ENCODE peak calls at places on chromosomes 5 and 9, in nine cellular contexts. N is hepatocyte, T is GM23248, Z is HCT116, O is neural progenitor cell, C is SK-N-SH, P is OCI-LY7, J is MM.1S, K is PC-3. G is an unnamed sample.

GRCh38 chr5:77718934-77719610 is 57.1 kb downstream of the TBCA start:
- DNase-seq in N (no peak), T (no peak), Z (no peak), O (no peak), C (no peak), P (no peak), J (no peak), K (no peak), G (no peak)

GRCh38 chr9:88651682-88652633 is 117.0 kb downstream of the NXNL2 start:
- DNase-seq in N (peak; percentile 67), T (peak; percentile 99), Z (no peak), O (no peak), C (no peak), P (no peak), J (no peak), K (peak; percentile 69), G (no peak)

GRCh38 chr5:139745121-139745799 is 50.3 kb upstream of the PSD2 start:
- DNase-seq in N (peak; percentile 83), T (peak; percentile 96), Z (peak; percentile 29), O (no peak), C (no peak), P (no peak), J (no peak), K (peak; percentile 39), G (no peak)

GRCh38 chr5:64210866-64211265 is 45.2 kb downstream of the RNF180 start:
- DNase-seq in N (peak; percentile 14), T (peak; percentile 91), Z (no peak), O (no peak), C (no peak), P (no peak), J (no peak), K (peak; percentile 87), G (peak; percentile 57)

GRCh38 chr9:17613723-17614122 is 34.9 kb downstream of the SH3GL2 start:
- DNase-seq in N (no peak), T (peak; percentile 67), Z (no peak), O (peak; percentile 41), C (no peak), P (no peak), J (no peak), K (peak; percentile 93), G (no peak)

GRCh38 chr9:5429873-5430564 is 7.7 kb downstream of the PLGRKT start:
- DNase-seq in N (no peak), T (no peak), Z (no peak), O (no peak), C (no peak), P (no peak), J (no peak), K (no peak), G (no peak)

GRCh38 chr5:43396762-43397304 is 15.4 kb downstream of the CCL28 start:
- DNase-seq in N (peak; percentile 22), T (peak; percentile 62), Z (no peak), O (peak; percentile 3), C (peak; percentile 53), P (no peak), J (peak; percentile 11), K (peak; percentile 78), G (peak; percentile 83)

GRCh38 chr9:116149844-116150243 is 3.7 kb upstream of the PAPPA start:
- DNase-seq in N (peak; percentile 61), T (peak; percentile 47), Z (peak; percentile 22), O (peak; percentile 64), C (peak; percentile 53), P (peak; percentile 14), J (peak; percentile 27), K (peak; percentile 42), G (peak; percentile 76)

GRCh38 chr9:113809192-113809482 is 67.0 kb upstream of the ZNF618 start:
- DNase-seq in N (no peak), T (no peak), Z (no peak), O (no peak), C (no peak), P (no peak), J (no peak), K (no peak), G (no peak)

GRCh38 chr9:113808391-113809191 is 67.5 kb upstream of the ZNF618 start:
- DNase-seq in N (peak; percentile 32), T (peak; percentile 90), Z (peak; percentile 26), O (no peak), C (no peak), P (no peak), J (no peak), K (peak; percentile 67), G (no peak)

GRCh38 chr9:113803811-113804589 is 72.1 kb upstream of the ZNF618 start:
- DNase-seq in N (no peak), T (peak; percentile 28), Z (no peak), O (no peak), C (no peak), P (no peak), J (no peak), K (no peak), G (no peak)

GRCh38 chr9:113805753-113806152 is 70.4 kb upstream of the ZNF618 start:
- DNase-seq in N (no peak), T (no peak), Z (no peak), O (no peak), C (no peak), P (no peak), J (no peak), K (no peak), G (no peak)

GRCh38 chr9:113807173-113808061 is 68.7 kb upstream of the ZNF618 start:
- DNase-seq in N (peak; percentile 48), T (peak; percentile 65), Z (peak; percentile 33), O (peak; percentile 60), C (peak; percentile 75), P (peak; percentile 38), J (peak; percentile 18), K (peak; percentile 64), G (peak; percentile 77)
- H2AFZ ChIP-seq in N (no peak overlapping the region), T (peak overlapping the region; percentile 90), Z (peak overlapping the region; percentile 53), O (peak overlapping the region; percentile 61), C (no peak overlapping the region), P (no peak overlapping the region), J (peak overlapping the region; percentile 67), K (peak overlapping the region; percentile 72), G (peak overlapping the region; percentile 91)

GRCh38 chr5:136035837-136036236 is 7.0 kb downstream of the TGFBI start:
- DNase-seq in N (no peak), T (peak; percentile 49), Z (no peak), O (no peak), C (no peak), P (no peak), J (no peak), K (peak; percentile 36), G (no peak)

GRCh38 chr5:136034492-136034891 is 5.7 kb downstream of the TGFBI start:
- DNase-seq in N (no peak), T (no peak), Z (no peak), O (no peak), C (no peak), P (peak; percentile 42), J (no peak), K (no peak), G (no peak)

GRCh38 chr5:136034976-136035375 is 6.2 kb downstream of the TGFBI start:
- DNase-seq in N (no peak), T (no peak), Z (no peak), O (no peak), C (no peak), P (no peak), J (no peak), K (no peak), G (no peak)

GRCh38 chr5:136036991-136037705 is 8.4 kb downstream of the TGFBI start:
- DNase-seq in N (no peak), T (peak; percentile 85), Z (no peak), O (no peak), C (no peak), P (peak; percentile 90), J (peak; percentile 86), K (peak; percentile 89), G (no peak)

GRCh38 chr5:136036293-136036911 is 7.6 kb downstream of the TGFBI start:
- DNase-seq in N (no peak), T (peak; percentile 58), Z (no peak), O (no peak), C (no peak), P (no peak), J (no peak), K (no peak), G (no peak)
- TF ChIP-seq EZH2phosphoT487 in N (no peak), T (no peak), Z (no peak), O (no peak), C (no peak), P (no peak), J (no peak), K (no peak), G (no peak)

GRCh38 chr5:154831451-154831850 is 19.0 kb downstream of the FAXDC2 start:
- DNase-seq in N (no peak), T (no peak), Z (no peak), O (no peak), C (no peak), P (no peak), J (no peak), K (no peak), G (no peak)

GRCh38 chr5:154829181-154829588 is 21.2 kb downstream of the FAXDC2 start:
- DNase-seq in N (no peak), T (no peak), Z (peak; percentile 19), O (no peak), C (no peak), P (no peak), J (no peak), K (no peak), G (no peak)

GRCh38 chr5:154830596-154830995 is 19.8 kb downstream of the FAXDC2 start:
- DNase-seq in N (no peak), T (no peak), Z (no peak), O (no peak), C (no peak), P (no peak), J (no peak), K (no peak), G (no peak)

GRCh38 chr5:154830219-154830595 is 20.2 kb downstream of the FAXDC2 start:
- DNase-seq in N (no peak), T (no peak), Z (no peak), O (no peak), C (no peak), P (no peak), J (no peak), K (no peak), G (no peak)

DNA sequence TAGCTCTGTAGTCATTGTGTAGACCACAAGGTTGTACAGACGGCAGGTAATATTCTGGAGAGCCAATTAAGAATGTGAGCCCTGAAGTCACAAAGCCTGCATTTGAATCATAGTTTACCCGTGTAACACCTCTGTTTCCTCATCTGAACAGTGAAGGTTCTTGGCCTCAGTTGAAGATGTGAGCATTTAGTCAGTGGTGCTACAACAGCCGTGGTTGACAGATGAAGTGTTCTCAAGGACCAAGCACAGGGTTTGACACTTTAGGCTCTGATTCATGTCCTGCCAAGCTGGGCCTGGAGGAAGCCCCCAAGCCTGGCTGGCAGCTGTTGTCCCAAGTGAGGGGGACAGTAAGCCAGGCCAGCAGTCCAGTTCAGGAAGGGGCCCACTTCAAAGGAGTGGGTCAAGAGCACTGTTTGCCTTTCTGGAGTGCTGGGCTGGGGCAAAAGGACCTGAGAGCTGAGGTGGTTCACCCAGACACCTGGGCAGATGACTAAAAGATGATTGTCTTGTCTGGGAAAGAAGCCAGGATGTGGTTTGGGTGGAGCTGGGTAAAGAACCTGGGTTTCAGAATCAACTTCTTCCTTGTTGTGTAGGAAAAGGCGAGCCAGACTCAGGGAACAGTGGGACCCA is 20.7 kb downstream of the FAXDC2 start:
- DNase-seq in N (no peak), T (peak; percentile 43), Z (peak; percentile 85), O (no peak), C (no peak), P (no peak), J (no peak), K (peak; percentile 90), G (no peak)
- H2AFZ ChIP-seq in N (no peak overlapping the region), T (no peak overlapping the region), Z (no peak overlapping the region), O (no peak overlapping the region), C (no peak overlapping the region), P (no peak overlapping the region), J (no peak overlapping the region), K (no peak overlapping the region), G (no peak overlapping the region)

DNA sequence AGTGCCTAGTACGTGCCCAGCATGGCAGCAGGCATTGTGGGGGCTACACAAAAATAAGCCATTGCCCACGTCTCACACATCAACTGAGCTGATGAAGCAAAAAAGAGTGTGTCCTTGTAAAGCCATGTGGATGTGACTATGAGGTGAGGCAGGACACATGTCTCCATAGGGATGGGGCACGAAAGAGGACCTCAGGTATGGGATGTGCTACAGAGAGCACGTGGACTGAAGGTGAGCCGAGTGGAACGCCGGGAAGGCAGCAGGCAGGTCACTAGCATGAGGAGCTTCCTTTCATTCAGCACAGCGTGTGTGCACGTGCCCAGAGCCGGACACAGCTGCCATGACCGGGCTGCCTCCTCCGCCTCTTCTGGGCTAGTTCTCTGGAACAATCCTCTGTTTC is 429.8 kb downstream of the SPOCK1 start:
- DNase-seq in N (no peak), T (no peak), Z (no peak), O (no peak), C (no peak), P (no peak), J (no peak), K (no peak), G (no peak)
- TF ChIP-seq EZH2phosphoT487 in N (no peak), T (no peak), Z (no peak), O (no peak), C (no peak), P (no peak), J (no peak), K (no peak), G (no peak)

G was measured in GM23338.